ENCODE peak calls at places on chromosomes 2 and 18, in five cellular contexts. X is mesenchymal stem cell, Q is hepatocyte, F is IMR-90, O is osteoblast. Z is an unnamed sample. For H3K9me3, H3K36me3 and H3K4me1, the result is how much of the 10 kb centered on the place peaks cover.

GRCh38 chr2:2232167-2232566 is 98.9 kb downstream of the MYT1L start:
- DNase-seq in X (no peak), Q (no peak), F (no peak), O (peak), Z (no peak)

GRCh38 chr18:52715961-52716360 is 376.0 kb downstream of the DCC start:
- DNase-seq in X (no peak), Q (no peak), F (no peak), O (no peak), Z (no peak)

GRCh38 chr2:227471924-227472264 is at the start of gene AGFG1:
- DNase-seq in X (peak), Q (peak), F (peak), O (peak), Z (peak)

GRCh38 chr2:3631161-3631850 is 26.7 kb upstream of the ALLC start:
- DNase-seq in X (no peak), Q (no peak), F (no peak), O (peak), Z (no peak)

GRCh38 chr2:24791452-24791851 is 1.7 kb downstream of the PTRHD1 start:
- DNase-seq in X (no peak), Q (no peak), F (no peak), O (no peak), Z (no peak)

GRCh38 chr2:119481501-119482455 is 42.5 kb downstream of the SCTR start:
- DNase-seq in X (no peak), Q (peak), F (no peak), O (peak), Z (no peak)

GRCh38 chr2:43346619-43347018 is 120.2 kb upstream of the ZFP36L2 start:
- DNase-seq in X (no peak), Q (no peak), F (no peak), O (no peak), Z (no peak)

GRCh38 chr2:190862067-190862466 is 18.6 kb upstream of the GLS start:
- DNase-seq in X (no peak), Q (no peak), F (no peak), O (no peak), Z (no peak)

GRCh38 chr2:120231974-120232635 is 8.9 kb upstream of the TMEM185B start:
- DNase-seq in X (peak), Q (no peak), F (peak), O (peak), Z (peak)

GRCh38 chr2:219104107-219105050 is 43.7 kb upstream of the IHH start:
- DNase-seq in X (peak), Q (no peak), F (peak), O (no peak), Z (no peak)

GRCh38 chr2:195251221-195251620 is 405.8 kb upstream of the SLC39A10 start:
- DNase-seq in X (no peak), Q (no peak), F (no peak), O (no peak), Z (no peak)

GRCh38 chr2:117776888-117777287 is 37.6 kb upstream of the DDX18 start:
- DNase-seq in X (no peak), Q (no peak), F (no peak), O (peak), Z (no peak)

GRCh38 chr2:222844323-222844722 is 16.5 kb upstream of the ACSL3 start:
- DNase-seq in X (peak), Q (no peak), F (peak), O (no peak), Z (no peak)

GRCh38 chr2:55519908-55520885 is 679 bp downstream of the CFAP36 start:
- DNase-seq in X (peak), Q (peak), F (peak), O (peak), Z (peak)

GRCh38 chr18:48132993-48133674 is 202.7 kb upstream of the SMAD2 start:
- DNase-seq in X (no peak), Q (no peak), F (no peak), O (peak), Z (no peak)

GRCh38 chr18:55416791-55417190 is 171.2 kb downstream of the TCF4 start:
- DNase-seq in X (peak), Q (no peak), F (no peak), O (no peak), Z (no peak)

GRCh38 chr2:165239230-165239629 is at the start of gene SCN2A:
- DNase-seq in X (peak), Q (peak), F (peak), O (no peak), Z (peak)

GRCh38 chr2:191043438-191043837 is 29.5 kb upstream of the STAT1 start:
- DNase-seq in X (peak), Q (no peak), F (peak), O (peak), Z (no peak)

GRCh38 chr2:72138921-72139381 is 8.7 kb downstream of the CYP26B1 start:
- DNase-seq in X (no peak), Q (no peak), F (no peak), O (peak), Z (no peak)

GRCh38 chr2:73830871-73831401 is 2.2 kb downstream of the STAMBP start:
- DNase-seq in X (no peak), Q (no peak), F (peak), O (peak), Z (no peak)

GRCh38 chr18:32284284-32284683 is 94.4 kb downstream of the MEP1B start:
- DNase-seq in X (no peak), Q (no peak), F (peak), O (peak), Z (no peak)

GRCh38 chr18:62781893-62782292 is 66.6 kb downstream of the PHLPP1 start:
- DNase-seq in X (peak), Q (no peak), F (peak), O (peak), Z (no peak)

GRCh38 chr2:161436411-161436810 is 20.3 kb downstream of the TBR1 start:
- DNase-seq in X (no peak), Q (no peak), F (peak), O (no peak), Z (no peak)

GRCh38 chr2:71935291-71935848 is 212.3 kb downstream of the CYP26B1 start:
- DNase-seq in X (peak), Q (no peak), F (no peak), O (peak), Z (no peak)

GRCh38 chr2:186422226-186422625 is 63.8 kb upstream of the ZC3H15 start:
- DNase-seq in X (peak), Q (no peak), F (peak), O (peak), Z (no peak)

GRCh38 chr2:217270801-217271121 is 410.9 kb upstream of the TNP1 start:
- DNase-seq in X (no peak), Q (no peak), F (peak), O (no peak), Z (no peak)

GRCh38 chr2:8644605-8645175 is 37.2 kb upstream of the ID2 start:
- DNase-seq in X (no peak), Q (no peak), F (no peak), O (peak), Z (peak)

GRCh38 chr2:16275718-16276117 is 335.4 kb downstream of the MYCN start:
- DNase-seq in X (no peak), Q (no peak), F (no peak), O (no peak), Z (no peak)
- H3K9me3 ChIP-seq in X (under half), Q (under half), F (under half), O (under half), Z (under half)

GRCh38 chr2:128501700-128502099 is 183.0 kb upstream of the HS6ST1 start:
- DNase-seq in X (no peak), Q (no peak), F (no peak), O (no peak), Z (no peak)
- H3K36me3 ChIP-seq in X (under half), Q (under half), F (under half), O (under half), Z (under half)

GRCh38 chr2:240455227-240455718 is 19.8 kb downstream of the GPC1 start:
- DNase-seq in X (no peak), Q (no peak), F (no peak), O (peak), Z (no peak)

GRCh38 chr2:240451791-240452470 is 16.5 kb downstream of the GPC1 start:
- DNase-seq in X (no peak), Q (no peak), F (no peak), O (peak), Z (no peak)

GRCh38 chr2:240454031-240454901 is 18.8 kb downstream of the GPC1 start:
- DNase-seq in X (no peak), Q (no peak), F (no peak), O (peak), Z (no peak)

GRCh38 chr2:240452471-240453256 is 17.2 kb downstream of the GPC1 start:
- DNase-seq in X (peak), Q (peak), F (peak), O (peak), Z (peak)

GRCh38 chr2:240453461-240454030 is 18.1 kb downstream of the GPC1 start:
- DNase-seq in X (no peak), Q (no peak), F (no peak), O (peak), Z (no peak)
- H3K4me1 ChIP-seq in X (half or more), Q (under half), F (under half), O (under half), Z (under half)

DNA sequence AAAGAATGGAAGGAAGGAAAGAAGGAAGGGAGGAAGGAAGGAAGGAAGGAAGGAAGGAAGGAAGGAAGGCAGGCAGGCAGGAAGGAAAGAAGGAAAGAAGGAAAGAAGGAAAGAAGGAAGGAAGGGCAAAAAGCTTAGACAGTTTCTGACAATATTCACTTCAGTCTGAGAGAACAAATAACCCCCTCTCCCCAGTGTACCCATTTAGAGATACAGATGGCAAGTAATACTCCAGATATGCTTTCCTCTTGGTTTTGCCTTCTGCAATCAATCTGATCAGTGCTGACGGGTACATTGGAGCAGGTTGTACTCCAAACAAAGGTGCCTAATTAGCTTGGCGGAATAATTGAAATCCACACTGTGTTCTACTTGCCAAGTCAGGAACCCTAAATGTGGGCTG is 534.6 kb upstream of the TMEFF2 start:
- DNase-seq in X (no peak), Q (no peak), F (no peak), O (no peak), Z (no peak)
- H3K9me3 ChIP-seq in X (under half), Q (under half), F (under half), O (under half), Z (under half)

GRCh38 chr2:135650721-135651120 is 90.9 kb upstream of the UBXN4 start:
- DNase-seq in X (peak), Q (no peak), F (no peak), O (no peak), Z (no peak)
- H3K36me3 ChIP-seq in X (under half), Q (under half), F (under half), O (under half), Z (under half)

DNA sequence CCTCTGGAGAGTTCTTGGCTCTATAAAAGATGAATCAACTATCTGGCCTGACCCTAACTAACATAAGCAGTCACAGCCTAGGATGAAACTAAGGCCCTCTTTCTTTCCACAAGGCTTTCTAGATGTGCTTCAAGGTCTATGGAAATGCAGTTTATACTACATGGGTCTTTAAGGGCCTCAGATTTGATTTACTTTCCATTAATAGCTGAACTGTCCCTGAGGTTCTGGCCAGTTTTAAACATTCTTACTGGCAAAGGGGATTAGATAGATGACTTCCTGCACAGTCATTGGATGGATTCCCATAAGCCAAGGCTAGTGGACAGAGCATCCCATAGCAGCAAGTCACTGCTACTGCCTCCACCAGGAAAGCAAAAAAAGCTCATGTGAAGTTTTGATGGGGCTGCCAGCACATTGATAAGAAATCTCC is 38.1 kb upstream of the LCLAT1 start:
- DNase-seq in X (peak), Q (no peak), F (peak), O (peak), Z (no peak)
- H3K4me1 ChIP-seq in X (under half), Q (under half), F (half or more), O (under half), Z (under half)

GRCh38 chr2:16015210-16015902 is 75.0 kb downstream of the MYCN start:
- DNase-seq in X (no peak), Q (no peak), F (no peak), O (no peak), Z (no peak)

GRCh38 chr2:16015903-16016265 is 75.5 kb downstream of the MYCN start:
- DNase-seq in X (no peak), Q (no peak), F (no peak), O (no peak), Z (no peak)

GRCh38 chr2:16014041-16014787 is 73.9 kb downstream of the MYCN start:
- DNase-seq in X (no peak), Q (no peak), F (no peak), O (no peak), Z (peak)

GRCh38 chr2:16013571-16013970 is 73.2 kb downstream of the MYCN start:
- DNase-seq in X (no peak), Q (no peak), F (no peak), O (no peak), Z (no peak)

GRCh38 chr2:16014802-16015201 is 74.5 kb downstream of the MYCN start:
- DNase-seq in X (no peak), Q (no peak), F (no peak), O (no peak), Z (no peak)
- H3K9me3 ChIP-seq in X (under half), Q (under half), F (under half), O (under half), Z (under half)

DNA sequence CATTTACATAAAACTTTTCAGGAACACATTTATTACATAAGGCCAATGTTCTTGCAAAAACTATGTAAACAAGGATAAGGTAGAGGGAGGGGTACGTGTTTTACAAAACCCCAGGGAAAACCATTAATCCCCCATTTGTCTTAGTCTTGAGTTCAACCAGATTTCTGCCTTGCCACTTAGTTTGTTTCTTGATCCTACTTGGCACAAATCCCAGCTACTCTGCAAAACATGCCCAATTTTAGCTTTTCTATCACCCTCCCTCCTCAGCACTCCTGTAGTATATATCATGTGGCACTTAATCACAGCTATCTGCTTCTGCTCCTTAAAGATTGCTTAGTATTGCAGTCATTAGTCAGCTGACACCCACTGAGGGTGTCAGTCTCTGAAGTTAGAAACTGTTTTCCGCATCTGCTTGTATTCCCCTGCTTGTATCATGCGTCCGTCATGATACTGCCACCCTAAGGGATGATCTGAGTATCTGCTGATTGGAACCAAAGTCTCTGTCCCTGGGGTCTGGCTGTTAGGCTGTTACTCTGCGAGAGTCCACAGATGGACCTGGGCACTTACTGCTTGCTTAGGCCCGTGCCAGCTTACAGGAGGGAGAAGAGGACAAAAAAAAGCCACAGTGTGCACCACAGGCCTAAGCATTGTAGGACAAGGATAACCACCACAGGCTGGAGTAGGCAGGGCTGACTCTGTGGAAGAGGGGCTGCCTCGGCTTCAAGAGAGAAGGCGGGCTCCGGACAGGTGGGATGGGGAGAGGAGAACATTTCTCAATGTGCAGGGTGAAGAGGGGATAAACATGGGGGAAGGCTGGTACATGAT is 82.2 kb downstream of the EPAS1 start:
- DNase-seq in X (peak), Q (peak), F (peak), O (peak), Z (no peak)
- H3K36me3 ChIP-seq in X (half or more), Q (under half), F (half or more), O (half or more), Z (under half)

GRCh38 chr2:37875332-37875976 is 49.6 kb upstream of the RMDN2 start:
- DNase-seq in X (no peak), Q (no peak), F (no peak), O (no peak), Z (no peak)
- H3K4me1 ChIP-seq in X (under half), Q (under half), F (under half), O (under half), Z (under half)

Z was measured in small intestine.